ENCODE peak calls at places on chromosomes 2 and 18, in ten cellular contexts. B is T-helper 9 cell; P is HCT116; L is GM12878; O is activated CD4-positive, alpha-beta T cell treated with anti-CD3 and anti-CD28 coated beads, Interleukin-2, amount 50 U/mL, for 48 hours; E is NCI-H1105 treated with DMSO at 0.1 percent for 48 hours; J is activated effector memory CD4-positive, alpha-beta T cell treated with Interleukin-2 at 50 U/mL for 16 hours; C is midbrain; U is stimulated activated CD4-positive, alpha-beta T cell treated with anti-CD3 and anti-CD28 coated beads, Interleukin-2, amount 100 ng/mL, for 48 hours; N is Daoy. V is an unnamed sample.

GRCh38 chr18:73842795-73843394 is 304.7 kb downstream of the FBXO15 start:
- DNase-seq in B (peak; percentile 6), P (peak; percentile 4), L (peak; percentile 1), O (peak; percentile 39), E (peak; percentile 65), J (no peak), C (peak; percentile 45), U (peak; percentile 54), N (peak; percentile 52), V (no peak)

GRCh38 chr2:44996356-44996755 is 12.9 kb downstream of the SIX2 start:
- DNase-seq in B (no peak), P (no peak), L (no peak), O (no peak), E (no peak), J (no peak), C (no peak), U (no peak), N (no peak), V (no peak)

GRCh38 chr2:215692387-215693079 is 256.7 kb upstream of the FN1 start:
- DNase-seq in B (no peak), P (no peak), L (no peak), O (no peak), E (no peak), J (no peak), C (no peak), U (no peak), N (peak; percentile 65), V (no peak)

GRCh38 chr2:230914886-230915285 is 10.2 kb downstream of the GPR55 start:
- DNase-seq in B (no peak), P (no peak), L (no peak), O (no peak), E (no peak), J (no peak), C (no peak), U (no peak), N (no peak), V (no peak)

GRCh38 chr2:20677301-20678176 is 10.6 kb downstream of the GDF7 start:
- DNase-seq in B (no peak), P (no peak), L (peak; percentile 15), O (no peak), E (no peak), J (no peak), C (no peak), U (no peak), N (no peak), V (no peak)

GRCh38 chr2:233387667-233388528 is 33.6 kb downstream of the DGKD start:
- DNase-seq in B (no peak), P (no peak), L (no peak), O (no peak), E (peak; percentile 74), J (no peak), C (peak; percentile 88), U (no peak), N (peak; percentile 90), V (no peak)

GRCh38 chr2:65025453-65026128 is 30.6 kb upstream of the CEP68 start:
- DNase-seq in B (no peak), P (no peak), L (no peak), O (no peak), E (no peak), J (no peak), C (peak; percentile 24), U (no peak), N (no peak), V (no peak)

GRCh38 chr2:188577231-188577630 is 285.6 kb downstream of the GULP1 start:
- DNase-seq in B (no peak), P (no peak), L (no peak), O (no peak), E (no peak), J (no peak), C (no peak), U (no peak), N (no peak), V (no peak)

GRCh38 chr2:22027345-22028005 is 903.7 kb downstream of the TDRD15 start:
- DNase-seq in B (no peak), P (no peak), L (no peak), O (no peak), E (no peak), J (no peak), C (no peak), U (no peak), N (no peak), V (no peak)

GRCh38 chr2:178568227-178568626 is 88.0 kb downstream of the PLEKHA3 start:
- DNase-seq in B (no peak), P (no peak), L (no peak), O (no peak), E (no peak), J (no peak), C (no peak), U (no peak), N (no peak), V (no peak)

GRCh38 chr2:31079665-31080064 is 58.6 kb downstream of the GALNT14 start:
- DNase-seq in B (no peak), P (no peak), L (no peak), O (no peak), E (no peak), J (no peak), C (no peak), U (no peak), N (no peak), V (no peak)

GRCh38 chr2:5057895-5058294 is 634.3 kb upstream of the SOX11 start:
- DNase-seq in B (no peak), P (no peak), L (no peak), O (no peak), E (peak; percentile 97), J (no peak), C (no peak), U (no peak), N (no peak), V (no peak)

GRCh38 chr2:149094217-149095015 is 55.9 kb downstream of the LYPD6B start:
- DNase-seq in B (no peak), P (no peak), L (no peak), O (no peak), E (no peak), J (no peak), C (no peak), U (no peak), N (peak; percentile 78), V (no peak)

GRCh38 chr2:37415128-37415817 is 70.8 kb downstream of the QPCT start:
- DNase-seq in B (no peak), P (no peak), L (no peak), O (no peak), E (peak; percentile 2), J (no peak), C (no peak), U (no peak), N (peak; percentile 66), V (no peak)

GRCh38 chr2:233531880-233532458 is 34.6 kb downstream of the USP40 start:
- DNase-seq in B (no peak), P (no peak), L (no peak), O (no peak), E (no peak), J (no peak), C (no peak), U (no peak), N (no peak), V (no peak)

GRCh38 chr2:54558976-54559410 is 102.9 kb downstream of the SPTBN1 start:
- DNase-seq in B (no peak), P (no peak), L (no peak), O (no peak), E (peak; percentile 28), J (no peak), C (no peak), U (no peak), N (no peak), V (no peak)

GRCh38 chr2:21358971-21359370 is 235.2 kb downstream of the TDRD15 start:
- DNase-seq in B (no peak), P (no peak), L (no peak), O (no peak), E (no peak), J (no peak), C (no peak), U (no peak), N (no peak), V (no peak)

GRCh38 chr2:166464187-166464586 is 29.9 kb downstream of the SCN7A start:
- DNase-seq in B (no peak), P (no peak), L (no peak), O (no peak), E (no peak), J (no peak), C (no peak), U (no peak), N (peak; percentile 14), V (no peak)

GRCh38 chr2:12507295-12507694 is 209.4 kb upstream of the TRIB2 start:
- DNase-seq in B (peak; percentile 17), P (no peak), L (peak; percentile 76), O (peak; percentile 77), E (no peak), J (peak; percentile 56), C (no peak), U (peak; percentile 56), N (peak; percentile 93), V (peak; percentile 48)

GRCh38 chr2:183269956-183270355 is 145.7 kb downstream of the NUP35 start:
- DNase-seq in B (no peak), P (no peak), L (no peak), O (no peak), E (peak; percentile 58), J (no peak), C (no peak), U (no peak), N (no peak), V (no peak)

GRCh38 chr2:43178602-43179542 is 47.5 kb downstream of the ZFP36L2 start:
- DNase-seq in B (no peak), P (peak; percentile 64), L (no peak), O (no peak), E (no peak), J (peak; percentile 42), C (no peak), U (no peak), N (peak; percentile 90), V (no peak)

GRCh38 chr2:233414273-233414654 is 60.0 kb downstream of the DGKD start:
- DNase-seq in B (no peak), P (peak; percentile 50), L (no peak), O (no peak), E (no peak), J (no peak), C (no peak), U (no peak), N (peak; percentile 71), V (no peak)

GRCh38 chr2:17878222-17879136 is at the start of gene KCNS3:
- DNase-seq in B (no peak), P (no peak), L (no peak), O (peak; percentile 3), E (peak; percentile 50), J (no peak), C (peak; percentile 42), U (no peak), N (peak; percentile 65), V (peak; percentile 54)

GRCh38 chr18:48036191-48036590 is 105.7 kb upstream of the SMAD2 start:
- DNase-seq in B (no peak), P (no peak), L (no peak), O (no peak), E (no peak), J (no peak), C (no peak), U (no peak), N (peak; percentile 52), V (no peak)

GRCh38 chr18:11671156-11671555 is 17.9 kb upstream of the GNAL start:
- DNase-seq in B (no peak), P (no peak), L (no peak), O (no peak), E (no peak), J (no peak), C (no peak), U (no peak), N (no peak), V (no peak)

GRCh38 chr2:124267821-124268220 is 242.7 kb downstream of the CNTNAP5 start:
- DNase-seq in B (no peak), P (no peak), L (no peak), O (no peak), E (no peak), J (no peak), C (no peak), U (no peak), N (no peak), V (no peak)

GRCh38 chr2:227324671-227325055 is 388 bp upstream of the MFF start:
- DNase-seq in B (no peak), P (peak; percentile 16), L (no peak), O (peak; percentile 2), E (no peak), J (no peak), C (no peak), U (no peak), N (peak; percentile 10), V (no peak)

GRCh38 chr2:64273524-64274398 is 129.5 kb upstream of the PELI1 start:
- DNase-seq in B (no peak), P (no peak), L (no peak), O (no peak), E (no peak), J (no peak), C (peak; percentile 43), U (no peak), N (peak; percentile 86), V (no peak)

V was measured in stimulated activated effector memory CD8-positive, alpha-beta T cell treated with anti-CD3 and anti-CD28 coated beads, Interleukin-12 subunit alpha, Interleukin-12 subunit beta, amount 100 ng/mL, for 72 hours.